ENCODE peak calls at places on chromosomes 4 and X, in eight cellular contexts. One of them, this sample, is unnamed.

GRCh38 chrX:48945517-48946348 is 11.7 kb downstream of the OTUD5 start:
- DNase-seq in upper lobe of right lung: peak; percentile 66
- DNase-seq in SK-N-SH: peak; percentile 75
- DNase-seq in neural progenitor cell: peak; percentile 74
- DNase-seq in skeletal muscle cell: no peak
- DNase-seq in lung: peak; percentile 52
- DNase-seq in thoracic aorta: no peak
- DNase-seq in PC-9: peak; percentile 21
- DNase-seq in this sample: no peak

GRCh38 chrX:78754917-78755316 is 7.4 kb downstream of the LPAR4 start:
- DNase-seq in PC-9: no peak
- DNase-seq in thoracic aorta: no peak
- DNase-seq in SK-N-SH: no peak
- DNase-seq in upper lobe of right lung: no peak
- DNase-seq in neural progenitor cell: no peak
- DNase-seq in skeletal muscle cell: no peak
- DNase-seq in lung: no peak
- DNase-seq in this sample: no peak

GRCh38 chrX:148804579-148804978 is 304.2 kb downstream of the AFF2 start:
- DNase-seq in skeletal muscle cell: no peak
- DNase-seq in thoracic aorta: no peak
- DNase-seq in SK-N-SH: no peak
- DNase-seq in neural progenitor cell: no peak
- DNase-seq in PC-9: no peak
- DNase-seq in upper lobe of right lung: no peak
- DNase-seq in lung: no peak
- DNase-seq in this sample: no peak

GRCh38 chrX:39772057-39772832 is 325.5 kb downstream of the BCOR start:
- DNase-seq in upper lobe of right lung: no peak
- DNase-seq in neural progenitor cell: no peak
- DNase-seq in lung: no peak
- DNase-seq in SK-N-SH: no peak
- DNase-seq in skeletal muscle cell: no peak
- DNase-seq in PC-9: no peak
- DNase-seq in thoracic aorta: no peak
- DNase-seq in this sample: peak; percentile 47

GRCh38 chr4:93396274-93396673 is 432.3 kb upstream of the ATOH1 start:
- DNase-seq in SK-N-SH: no peak
- DNase-seq in upper lobe of right lung: no peak
- DNase-seq in neural progenitor cell: no peak
- DNase-seq in lung: no peak
- DNase-seq in PC-9: no peak
- DNase-seq in skeletal muscle cell: peak; percentile 68
- DNase-seq in thoracic aorta: no peak
- DNase-seq in this sample: no peak

GRCh38 chrX:108131471-108131870 is 39.9 kb downstream of the ATG4A start:
- DNase-seq in lung: no peak
- DNase-seq in thoracic aorta: no peak
- DNase-seq in PC-9: peak; percentile 3
- DNase-seq in SK-N-SH: no peak
- DNase-seq in skeletal muscle cell: no peak
- DNase-seq in neural progenitor cell: no peak
- DNase-seq in upper lobe of right lung: no peak
- DNase-seq in this sample: no peak

GRCh38 chr4:16931906-16932305 is 33.5 kb upstream of the LDB2 start:
- DNase-seq in neural progenitor cell: no peak
- DNase-seq in upper lobe of right lung: no peak
- DNase-seq in lung: no peak
- DNase-seq in skeletal muscle cell: no peak
- DNase-seq in PC-9: no peak
- DNase-seq in thoracic aorta: no peak
- DNase-seq in SK-N-SH: no peak
- DNase-seq in this sample: no peak

GRCh38 chr4:119212964-119213606 is 572 bp downstream of the USP53 start:
- DNase-seq in thoracic aorta: peak; percentile 87
- DNase-seq in upper lobe of right lung: peak; percentile 93
- DNase-seq in neural progenitor cell: peak; percentile 94
- DNase-seq in lung: peak; percentile 88
- DNase-seq in SK-N-SH: peak; percentile 69
- DNase-seq in skeletal muscle cell: peak; percentile 83
- DNase-seq in PC-9: peak; percentile 80
- DNase-seq in this sample: peak; percentile 74

GRCh38 chrX:56503941-56504673 is 59.3 kb upstream of the UBQLN2 start:
- DNase-seq in upper lobe of right lung: no peak
- DNase-seq in lung: no peak
- DNase-seq in thoracic aorta: no peak
- DNase-seq in neural progenitor cell: no peak
- DNase-seq in skeletal muscle cell: no peak
- DNase-seq in PC-9: peak; percentile 89
- DNase-seq in SK-N-SH: no peak
- DNase-seq in this sample: no peak

GRCh38 chr4:41443340-41444079 is 94.4 kb upstream of the LIMCH1 start:
- DNase-seq in thoracic aorta: no peak
- DNase-seq in PC-9: no peak
- DNase-seq in skeletal muscle cell: no peak
- DNase-seq in neural progenitor cell: no peak
- DNase-seq in SK-N-SH: no peak
- DNase-seq in lung: no peak
- DNase-seq in upper lobe of right lung: no peak
- DNase-seq in this sample: no peak

GRCh38 chrX:40485973-40486372 is 94.8 kb upstream of the ATP6AP2 start:
- DNase-seq in upper lobe of right lung: no peak
- DNase-seq in SK-N-SH: no peak
- DNase-seq in skeletal muscle cell: no peak
- DNase-seq in lung: no peak
- DNase-seq in neural progenitor cell: no peak
- DNase-seq in PC-9: no peak
- DNase-seq in thoracic aorta: no peak
- DNase-seq in this sample: no peak

GRCh38 chr4:1245481-1246051 is 3.4 kb downstream of the CTBP1 start:
- DNase-seq in neural progenitor cell: no peak
- DNase-seq in thoracic aorta: no peak
- DNase-seq in SK-N-SH: peak; percentile 27
- DNase-seq in lung: no peak
- DNase-seq in PC-9: no peak
- DNase-seq in upper lobe of right lung: no peak
- DNase-seq in skeletal muscle cell: no peak
- DNase-seq in this sample: no peak

GRCh38 chrX:37825225-37825842 is 22.0 kb downstream of the DYNLT3 start:
- DNase-seq in skeletal muscle cell: no peak
- DNase-seq in PC-9: no peak
- DNase-seq in lung: peak; percentile 37
- DNase-seq in thoracic aorta: no peak
- DNase-seq in SK-N-SH: peak; percentile 12
- DNase-seq in neural progenitor cell: peak; percentile 40
- DNase-seq in upper lobe of right lung: no peak
- DNase-seq in this sample: no peak

GRCh38 chrX:57906790-57907189 is 3.5 kb downstream of the ZXDA start:
- DNase-seq in PC-9: no peak
- DNase-seq in upper lobe of right lung: no peak
- DNase-seq in neural progenitor cell: no peak
- DNase-seq in lung: no peak
- DNase-seq in SK-N-SH: no peak
- DNase-seq in thoracic aorta: no peak
- DNase-seq in skeletal muscle cell: no peak
- DNase-seq in this sample: no peak

GRCh38 chrX:2583194-2584162 is 82.7 kb upstream of the DHRSX start:
- DNase-seq in SK-N-SH: no peak
- DNase-seq in lung: no peak
- DNase-seq in skeletal muscle cell: no peak
- DNase-seq in PC-9: no peak
- DNase-seq in neural progenitor cell: peak; percentile 35
- DNase-seq in thoracic aorta: no peak
- DNase-seq in upper lobe of right lung: no peak
- DNase-seq in this sample: no peak

GRCh38 chrX:140762061-140762460 is 52.5 kb downstream of the LINC00632 start:
- DNase-seq in skeletal muscle cell: no peak
- DNase-seq in neural progenitor cell: peak; percentile 75
- DNase-seq in PC-9: peak; percentile 23
- DNase-seq in SK-N-SH: peak; percentile 50
- DNase-seq in thoracic aorta: no peak
- DNase-seq in lung: peak; percentile 32
- DNase-seq in upper lobe of right lung: no peak
- DNase-seq in this sample: no peak

GRCh38 chr4:141786921-141787320 is 150.5 kb downstream of the IL15 start:
- DNase-seq in upper lobe of right lung: no peak
- DNase-seq in PC-9: no peak
- DNase-seq in thoracic aorta: no peak
- DNase-seq in skeletal muscle cell: no peak
- DNase-seq in SK-N-SH: no peak
- DNase-seq in neural progenitor cell: no peak
- DNase-seq in lung: no peak
- DNase-seq in this sample: no peak

GRCh38 chr4:453267-453666 is 45.7 kb downstream of the ZNF721 start:
- DNase-seq in upper lobe of right lung: no peak
- DNase-seq in thoracic aorta: no peak
- DNase-seq in neural progenitor cell: no peak
- DNase-seq in skeletal muscle cell: no peak
- DNase-seq in lung: no peak
- DNase-seq in SK-N-SH: no peak
- DNase-seq in PC-9: no peak
- DNase-seq in this sample: no peak

GRCh38 chr4:35423104-35423503 is 821.2 kb downstream of the ARAP2 start:
- DNase-seq in lung: no peak
- DNase-seq in upper lobe of right lung: no peak
- DNase-seq in thoracic aorta: no peak
- DNase-seq in neural progenitor cell: no peak
- DNase-seq in PC-9: no peak
- DNase-seq in skeletal muscle cell: no peak
- DNase-seq in SK-N-SH: no peak
- DNase-seq in this sample: no peak

GRCh38 chr4:107828315-107828714 is 3.6 kb downstream of the SGMS2 start:
- DNase-seq in neural progenitor cell: no peak
- DNase-seq in thoracic aorta: no peak
- DNase-seq in upper lobe of right lung: no peak
- DNase-seq in SK-N-SH: no peak
- DNase-seq in lung: no peak
- DNase-seq in skeletal muscle cell: no peak
- DNase-seq in PC-9: no peak
- DNase-seq in this sample: no peak

GRCh38 chr4:121256346-121256745 is 92.2 kb upstream of the TNIP3 start:
- DNase-seq in skeletal muscle cell: peak; percentile 89
- DNase-seq in thoracic aorta: no peak
- DNase-seq in SK-N-SH: no peak
- DNase-seq in neural progenitor cell: no peak
- DNase-seq in PC-9: peak; percentile 24
- DNase-seq in lung: no peak
- DNase-seq in upper lobe of right lung: no peak
- DNase-seq in this sample: no peak

GRCh38 chrX:103774070-103774642 is 2.5 kb upstream of the PLP1 start:
- DNase-seq in thoracic aorta: no peak
- DNase-seq in lung: no peak
- DNase-seq in neural progenitor cell: peak; percentile 62
- DNase-seq in PC-9: no peak
- DNase-seq in SK-N-SH: peak; percentile 28
- DNase-seq in skeletal muscle cell: no peak
- DNase-seq in upper lobe of right lung: no peak
- DNase-seq in this sample: no peak

GRCh38 chrX:19772759-19773623 is 114.4 kb downstream of the SH3KBP1 start:
- DNase-seq in neural progenitor cell: no peak
- DNase-seq in thoracic aorta: no peak
- DNase-seq in upper lobe of right lung: no peak
- DNase-seq in skeletal muscle cell: no peak
- DNase-seq in lung: no peak
- DNase-seq in SK-N-SH: no peak
- DNase-seq in PC-9: no peak
- DNase-seq in this sample: no peak

GRCh38 chr4:125244848-125245450 is 69.8 kb upstream of the FAT4 start:
- DNase-seq in lung: no peak
- DNase-seq in SK-N-SH: no peak
- DNase-seq in PC-9: no peak
- DNase-seq in upper lobe of right lung: no peak
- DNase-seq in neural progenitor cell: no peak
- DNase-seq in thoracic aorta: no peak
- DNase-seq in skeletal muscle cell: no peak
- DNase-seq in this sample: no peak

GRCh38 chrX:18041656-18042055 is 179.0 kb downstream of the BEND2 start:
- DNase-seq in skeletal muscle cell: no peak
- DNase-seq in lung: no peak
- DNase-seq in SK-N-SH: no peak
- DNase-seq in thoracic aorta: no peak
- DNase-seq in neural progenitor cell: no peak
- DNase-seq in PC-9: no peak
- DNase-seq in upper lobe of right lung: no peak
- DNase-seq in this sample: no peak

DNA sequence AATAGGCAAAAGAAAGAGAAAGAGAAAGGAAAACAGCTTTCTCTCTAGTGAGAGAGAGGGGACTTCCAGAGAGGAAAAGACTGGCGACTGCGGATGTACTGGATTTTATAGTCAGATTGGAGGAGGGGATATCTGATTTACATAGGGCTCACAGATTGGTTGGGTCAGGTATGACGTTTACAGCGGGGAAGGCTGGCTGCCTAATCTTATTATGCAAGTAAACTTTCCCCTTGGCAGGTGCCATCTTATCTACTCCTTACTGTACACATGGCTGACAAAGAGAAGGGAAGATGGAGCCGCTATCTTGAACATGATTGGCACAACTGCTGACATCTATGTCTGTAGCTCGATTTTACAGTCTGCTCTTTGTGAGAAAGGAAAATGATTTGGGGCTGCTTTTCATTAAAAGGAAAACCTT is 25.4 kb downstream of the RBPJ start:
- DNase-seq in neural progenitor cell: peak; percentile 39
- DNase-seq in upper lobe of right lung: no peak
- DNase-seq in SK-N-SH: no peak
- DNase-seq in thoracic aorta: no peak
- DNase-seq in skeletal muscle cell: no peak
- DNase-seq in lung: no peak
- DNase-seq in PC-9: no peak
- DNase-seq in this sample: no peak
- H3K4me3 ChIP-seq in neural progenitor cell: no peak overlapping the region
- H3K4me3 ChIP-seq in upper lobe of right lung: peak overlapping the region; percentile 6
- H3K4me3 ChIP-seq in SK-N-SH: no peak overlapping the region
- H3K4me3 ChIP-seq in thoracic aorta: peak overlapping the region; percentile 9
- H3K4me3 ChIP-seq in skeletal muscle cell: no peak overlapping the region
- H3K4me3 ChIP-seq in lung: no peak overlapping the region
- H3K4me3 ChIP-seq in PC-9: no peak overlapping the region
- H3K4me3 ChIP-seq in this sample: no peak overlapping the region

GRCh38 chr4:178664636-178665035 is 1222.4 kb upstream of the AGA start:
- DNase-seq in upper lobe of right lung: no peak
- DNase-seq in thoracic aorta: no peak
- DNase-seq in PC-9: no peak
- DNase-seq in neural progenitor cell: no peak
- DNase-seq in skeletal muscle cell: no peak
- DNase-seq in SK-N-SH: no peak
- DNase-seq in lung: no peak
- DNase-seq in this sample: no peak
- H3K4me3 ChIP-seq in upper lobe of right lung: no peak overlapping the region
- H3K4me3 ChIP-seq in thoracic aorta: no peak overlapping the region
- H3K4me3 ChIP-seq in PC-9: no peak overlapping the region
- H3K4me3 ChIP-seq in neural progenitor cell: no peak overlapping the region
- H3K4me3 ChIP-seq in skeletal muscle cell: no peak overlapping the region
- H3K4me3 ChIP-seq in SK-N-SH: no peak overlapping the region
- H3K4me3 ChIP-seq in lung: no peak overlapping the region
- H3K4me3 ChIP-seq in this sample: no peak overlapping the region

GRCh38 chr4:76420311-76420710 is 630 bp downstream of the CCDC158 start:
- DNase-seq in thoracic aorta: no peak
- DNase-seq in neural progenitor cell: no peak
- DNase-seq in lung: no peak
- DNase-seq in SK-N-SH: peak; percentile 39
- DNase-seq in skeletal muscle cell: no peak
- DNase-seq in upper lobe of right lung: no peak
- DNase-seq in PC-9: no peak
- DNase-seq in this sample: no peak
- H3K4me3 ChIP-seq in thoracic aorta: peak overlapping the region; percentile 89
- H3K4me3 ChIP-seq in neural progenitor cell: no peak overlapping the region
- H3K4me3 ChIP-seq in lung: peak overlapping the region; percentile 32
- H3K4me3 ChIP-seq in SK-N-SH: no peak overlapping the region
- H3K4me3 ChIP-seq in skeletal muscle cell: peak overlapping the region; percentile 50
- H3K4me3 ChIP-seq in upper lobe of right lung: peak overlapping the region; percentile 55
- H3K4me3 ChIP-seq in PC-9: no peak overlapping the region
- H3K4me3 ChIP-seq in this sample: no peak overlapping the region

GRCh38 chr4:159227984-159228383 is 125.1 kb downstream of the RAPGEF2 start:
- DNase-seq in SK-N-SH: peak; percentile 27
- DNase-seq in lung: peak; percentile 81
- DNase-seq in neural progenitor cell: peak; percentile 63
- DNase-seq in skeletal muscle cell: peak; percentile 56
- DNase-seq in PC-9: peak; percentile 76
- DNase-seq in upper lobe of right lung: peak; percentile 80
- DNase-seq in thoracic aorta: peak; percentile 55
- DNase-seq in this sample: no peak
- H3K4me3 ChIP-seq in SK-N-SH: peak overlapping the region; percentile 19
- H3K4me3 ChIP-seq in lung: no peak overlapping the region
- H3K4me3 ChIP-seq in neural progenitor cell: no peak overlapping the region
- H3K4me3 ChIP-seq in skeletal muscle cell: peak overlapping the region; percentile 29
- H3K4me3 ChIP-seq in PC-9: no peak overlapping the region
- H3K4me3 ChIP-seq in upper lobe of right lung: peak overlapping the region; percentile 27
- H3K4me3 ChIP-seq in thoracic aorta: peak overlapping the region; percentile 62
- H3K4me3 ChIP-seq in this sample: no peak overlapping the region